ENCODE peak calls at places on chromosomes 1 and 21, in five cellular contexts. One of them, this sample, is unnamed.

GRCh38 chr1:3546048-3546384 is 65.3 kb downstream of the MEGF6 start:
- DNase-seq in GM12865: no peak
- DNase-seq in cardiac muscle cell: no peak
- DNase-seq in lower lobe of right lung: no peak
- DNase-seq in GM13976: no peak
- DNase-seq in this sample: no peak

GRCh38 chr1:181453541-181454201 is 29.6 kb upstream of the CACNA1E start:
- DNase-seq in GM13976: no peak
- DNase-seq in lower lobe of right lung: no peak
- DNase-seq in cardiac muscle cell: no peak
- DNase-seq in GM12865: no peak
- DNase-seq in this sample: no peak

GRCh38 chr1:15693371-15693770 is 9.3 kb downstream of the PLEKHM2 start:
- DNase-seq in GM13976: no peak
- DNase-seq in cardiac muscle cell: no peak
- DNase-seq in GM12865: no peak
- DNase-seq in lower lobe of right lung: no peak
- DNase-seq in this sample: no peak

GRCh38 chr1:56416385-56416972 is 162.9 kb downstream of the PLPP3 start:
- DNase-seq in lower lobe of right lung: no peak
- DNase-seq in GM12865: no peak
- DNase-seq in GM13976: no peak
- DNase-seq in cardiac muscle cell: no peak
- DNase-seq in this sample: no peak

GRCh38 chr1:237091691-237092090 is 49.7 kb downstream of the RYR2 start:
- DNase-seq in lower lobe of right lung: no peak
- DNase-seq in GM12865: no peak
- DNase-seq in cardiac muscle cell: no peak
- DNase-seq in GM13976: no peak
- DNase-seq in this sample: no peak

GRCh38 chr1:109282497-109282951 is 421 bp downstream of the PSRC1 start:
- DNase-seq in GM12865: no peak
- DNase-seq in GM13976: no peak
- DNase-seq in cardiac muscle cell: no peak
- DNase-seq in lower lobe of right lung: no peak
- DNase-seq in this sample: peak

GRCh38 chr21:35427320-35428040 is 378.4 kb upstream of the RUNX1 start:
- DNase-seq in GM12865: no peak
- DNase-seq in GM13976: no peak
- DNase-seq in lower lobe of right lung: no peak
- DNase-seq in cardiac muscle cell: no peak
- DNase-seq in this sample: no peak

GRCh38 chr1:169245706-169246105 is 121.9 kb downstream of the NME7 start:
- DNase-seq in GM12865: no peak
- DNase-seq in lower lobe of right lung: no peak
- DNase-seq in cardiac muscle cell: no peak
- DNase-seq in GM13976: no peak
- DNase-seq in this sample: no peak

GRCh38 chr1:184698969-184699368 is 55.7 kb downstream of the EDEM3 start:
- DNase-seq in lower lobe of right lung: no peak
- DNase-seq in cardiac muscle cell: no peak
- DNase-seq in GM13976: no peak
- DNase-seq in GM12865: no peak
- DNase-seq in this sample: no peak

GRCh38 chr1:19369396-19370090 is 57.4 kb downstream of the SLC66A1 start:
- DNase-seq in cardiac muscle cell: no peak
- DNase-seq in GM13976: no peak
- DNase-seq in GM12865: no peak
- DNase-seq in lower lobe of right lung: peak
- DNase-seq in this sample: no peak

GRCh38 chr21:14878971-14879370 is 185.8 kb downstream of the NRIP1 start:
- DNase-seq in GM12865: no peak
- DNase-seq in cardiac muscle cell: no peak
- DNase-seq in GM13976: no peak
- DNase-seq in lower lobe of right lung: no peak
- DNase-seq in this sample: no peak

GRCh38 chr1:55420866-55421265 is 205.7 kb upstream of the USP24 start:
- DNase-seq in GM12865: no peak
- DNase-seq in GM13976: no peak
- DNase-seq in lower lobe of right lung: no peak
- DNase-seq in cardiac muscle cell: peak
- DNase-seq in this sample: no peak

GRCh38 chr1:26724938-26725337 is 29.1 kb downstream of the ARID1A start:
- DNase-seq in cardiac muscle cell: no peak
- DNase-seq in GM12865: no peak
- DNase-seq in GM13976: no peak
- DNase-seq in lower lobe of right lung: no peak
- DNase-seq in this sample: no peak

GRCh38 chr1:119373465-119373864 is 4.9 kb downstream of the HAO2 start:
- DNase-seq in lower lobe of right lung: no peak
- DNase-seq in GM12865: peak
- DNase-seq in GM13976: no peak
- DNase-seq in cardiac muscle cell: no peak
- DNase-seq in this sample: no peak

GRCh38 chr1:206508956-206509355 is 1.6 kb downstream of the RASSF5 start:
- DNase-seq in cardiac muscle cell: peak
- DNase-seq in GM12865: no peak
- DNase-seq in GM13976: no peak
- DNase-seq in lower lobe of right lung: no peak
- DNase-seq in this sample: no peak

GRCh38 chr1:43222876-43223275 is 46.9 kb upstream of the TMEM125 start:
- DNase-seq in cardiac muscle cell: no peak
- DNase-seq in GM13976: no peak
- DNase-seq in GM12865: no peak
- DNase-seq in lower lobe of right lung: no peak
- DNase-seq in this sample: no peak

GRCh38 chr1:3477241-3478109 is 23.0 kb downstream of the ARHGEF16 start:
- DNase-seq in cardiac muscle cell: no peak
- DNase-seq in lower lobe of right lung: no peak
- DNase-seq in GM12865: no peak
- DNase-seq in GM13976: peak
- DNase-seq in this sample: peak

GRCh38 chr1:95435611-95436010 is 201.6 kb downstream of the RWDD3 start:
- DNase-seq in lower lobe of right lung: no peak
- DNase-seq in GM13976: no peak
- DNase-seq in GM12865: no peak
- DNase-seq in cardiac muscle cell: no peak
- DNase-seq in this sample: no peak

DNA sequence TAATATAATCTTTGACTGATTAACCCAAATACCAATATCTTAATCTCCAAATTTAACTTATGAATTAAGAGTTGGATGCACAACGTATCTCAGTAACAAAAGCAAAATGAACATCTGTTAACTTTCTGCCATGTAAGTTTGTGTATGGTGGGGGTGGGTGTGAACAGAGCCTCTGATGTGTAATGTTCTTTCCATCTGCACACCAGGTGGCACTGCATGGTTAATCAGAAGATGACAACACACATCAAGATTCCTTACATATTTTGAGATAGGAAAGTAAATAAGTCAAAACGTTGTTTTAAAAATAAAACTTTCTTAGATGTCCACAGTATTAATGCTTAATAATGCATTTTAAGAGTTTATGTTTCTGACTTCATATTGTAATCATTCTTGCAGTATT is 251.9 kb downstream of the DPYD start:
- DNase-seq in cardiac muscle cell: no peak
- DNase-seq in lower lobe of right lung: no peak
- DNase-seq in GM12865: peak
- DNase-seq in GM13976: no peak
- DNase-seq in this sample: peak
- TF ChIP-seq CTCF in cardiac muscle cell: no peak
- TF ChIP-seq CTCF in lower lobe of right lung: no peak
- TF ChIP-seq CTCF in GM12865: no peak
- TF ChIP-seq CTCF in GM13976: peak
- TF ChIP-seq CTCF in this sample: no peak

GRCh38 chr1:8992936-8993687 is 33.1 kb downstream of the SLC2A7 start:
- DNase-seq in lower lobe of right lung: no peak
- DNase-seq in GM13976: no peak
- DNase-seq in cardiac muscle cell: no peak
- DNase-seq in GM12865: no peak
- DNase-seq in this sample: no peak
- TF ChIP-seq CTCF in lower lobe of right lung: no peak
- TF ChIP-seq CTCF in GM13976: no peak
- TF ChIP-seq CTCF in cardiac muscle cell: peak
- TF ChIP-seq CTCF in GM12865: peak
- TF ChIP-seq CTCF in this sample: no peak

GRCh38 chr1:39379187-39379586 is 112.2 kb upstream of the BMP8A start:
- DNase-seq in GM13976: no peak
- DNase-seq in lower lobe of right lung: no peak
- DNase-seq in cardiac muscle cell: no peak
- DNase-seq in GM12865: no peak
- DNase-seq in this sample: no peak
- TF ChIP-seq CTCF in GM13976: no peak
- TF ChIP-seq CTCF in lower lobe of right lung: no peak
- TF ChIP-seq CTCF in cardiac muscle cell: no peak
- TF ChIP-seq CTCF in GM12865: no peak
- TF ChIP-seq CTCF in this sample: no peak

DNA sequence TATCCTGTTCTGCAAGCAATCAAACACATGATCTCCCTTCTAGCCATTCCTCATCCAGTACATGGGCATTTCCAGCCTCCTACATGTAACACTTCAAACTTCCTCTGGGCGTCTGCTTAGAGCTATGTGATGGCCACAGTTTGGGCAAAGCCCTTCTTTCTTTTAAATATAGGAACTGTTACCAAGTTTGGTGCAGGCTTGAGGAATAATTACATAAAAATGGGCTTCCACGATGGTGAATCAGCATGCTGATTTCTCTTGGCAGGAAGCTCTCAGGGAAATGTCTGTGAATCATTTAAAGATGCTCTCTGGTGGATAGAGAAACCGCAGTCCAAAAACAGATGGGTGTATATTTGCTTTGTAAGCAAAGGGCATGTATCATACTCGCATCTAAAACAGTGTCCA is 176.9 kb upstream of the FMN2 start:
- DNase-seq in GM13976: no peak
- DNase-seq in lower lobe of right lung: no peak
- DNase-seq in cardiac muscle cell: no peak
- DNase-seq in GM12865: no peak
- DNase-seq in this sample: no peak
- TF ChIP-seq CTCF in GM13976: no peak
- TF ChIP-seq CTCF in lower lobe of right lung: no peak
- TF ChIP-seq CTCF in cardiac muscle cell: no peak
- TF ChIP-seq CTCF in GM12865: no peak
- TF ChIP-seq CTCF in this sample: no peak

GRCh38 chr1:150389650-150390049 is 25.7 kb downstream of the RPRD2 start:
- DNase-seq in GM13976: no peak
- DNase-seq in cardiac muscle cell: no peak
- DNase-seq in GM12865: no peak
- DNase-seq in lower lobe of right lung: no peak
- DNase-seq in this sample: no peak
- TF ChIP-seq CTCF in GM13976: no peak
- TF ChIP-seq CTCF in cardiac muscle cell: no peak
- TF ChIP-seq CTCF in GM12865: no peak
- TF ChIP-seq CTCF in lower lobe of right lung: no peak
- TF ChIP-seq CTCF in this sample: no peak

DNA sequence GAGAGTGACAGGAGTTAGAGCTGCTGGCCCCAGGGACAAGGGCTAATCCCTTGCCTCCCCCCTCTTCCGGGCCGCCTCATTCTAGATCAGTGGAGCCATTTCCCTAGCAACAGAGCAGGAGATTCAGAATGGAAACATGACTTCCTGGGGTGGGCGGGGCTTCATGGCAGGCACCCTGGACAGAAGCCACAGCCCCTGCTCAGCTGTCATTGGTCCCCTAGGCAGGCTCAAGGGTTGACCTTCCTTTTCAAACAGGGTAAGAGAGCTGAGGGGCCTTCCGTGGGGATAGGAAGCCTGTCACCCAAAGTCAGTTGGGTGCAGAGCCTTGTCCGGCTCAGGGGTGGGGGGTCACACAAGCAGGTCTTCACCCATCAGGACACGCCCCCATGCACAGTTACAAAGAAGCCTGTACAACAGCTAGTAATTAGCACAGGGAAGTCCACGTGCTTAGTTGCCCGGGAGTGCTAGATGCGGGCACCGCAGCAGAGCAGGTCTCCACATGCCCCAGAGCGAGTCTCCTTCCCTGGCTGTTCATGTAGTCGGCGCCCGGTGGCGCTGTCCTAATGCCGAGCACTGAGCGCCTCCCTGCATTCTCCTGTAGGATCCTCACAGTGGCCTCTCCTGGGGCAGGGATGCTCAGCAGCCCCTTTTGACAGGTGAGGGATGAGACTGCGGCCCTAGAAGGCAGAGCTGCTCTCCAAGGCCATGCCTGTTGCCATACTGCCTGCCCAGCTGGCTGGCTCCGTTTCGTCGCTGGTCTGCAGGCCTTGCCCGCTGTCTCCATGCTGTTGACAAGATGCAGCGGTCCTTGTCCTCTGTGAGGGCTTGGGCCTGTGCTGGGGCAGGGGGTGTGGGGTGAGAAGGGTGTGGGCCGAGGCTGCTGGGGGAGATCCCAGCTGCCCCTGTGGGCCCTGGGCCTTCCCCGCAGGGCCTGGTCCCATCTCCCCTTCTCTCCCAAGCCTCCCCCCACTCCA is 5.1 kb downstream of the TMEM201 start:
- DNase-seq in GM12865: peak
- DNase-seq in lower lobe of right lung: peak
- DNase-seq in cardiac muscle cell: peak
- DNase-seq in GM13976: peak
- DNase-seq in this sample: peak
- TF ChIP-seq CTCF in GM12865: no peak
- TF ChIP-seq CTCF in lower lobe of right lung: no peak
- TF ChIP-seq CTCF in cardiac muscle cell: no peak
- TF ChIP-seq CTCF in GM13976: no peak
- TF ChIP-seq CTCF in this sample: no peak

This sample was measured in GM10248.